ENCODE peak calls at places on chromosomes 3 and 15, in eight cellular contexts. D is CD4-positive, alpha-beta T cell; I is endothelial cell; M is psoas muscle; G is cardiac muscle cell; F is ovary; H is GM20000; T is foreskin fibroblast. L is an unnamed sample.

GRCh38 chr3:157494581-157495281 is 8.5 kb downstream of the VEPH1 start:
- DNase-seq in M (no peak), I (no peak), H (no peak), D (no peak), F (no peak), G (no peak), T (no peak), L (no peak)

GRCh38 chr15:99423186-99424130 is 142.3 kb upstream of the MEF2A start:
- DNase-seq in D (no peak), T (no peak), I (no peak), M (no peak), F (peak), H (no peak), G (no peak), L (no peak)

GRCh38 chr15:88954431-88955277 is 41.5 kb upstream of the MFGE8 start:
- DNase-seq in G (peak), D (no peak), F (no peak), H (no peak), T (no peak), M (peak), I (no peak), L (no peak)

GRCh38 chr15:98614681-98615080 is 33.7 kb upstream of the IGF1R start:
- DNase-seq in H (no peak), T (no peak), M (no peak), G (no peak), D (no peak), I (no peak), F (no peak), L (peak)

GRCh38 chr15:75811616-75812015 is 31.6 kb upstream of the UBE2Q2 start:
- DNase-seq in I (no peak), F (no peak), D (no peak), G (no peak), H (no peak), M (no peak), T (no peak), L (no peak)

GRCh38 chr3:51340989-51341636 is 44.0 kb upstream of the MANF start:
- DNase-seq in H (no peak), D (no peak), G (no peak), T (peak), I (no peak), F (no peak), M (no peak), L (no peak)

GRCh38 chr15:80558631-80559319 is 136.3 kb upstream of the ABHD17C start:
- DNase-seq in G (no peak), M (no peak), H (no peak), F (no peak), I (no peak), T (no peak), D (no peak), L (no peak)

GRCh38 chr3:149122716-149123578 is 6.5 kb upstream of the HPS3 start:
- DNase-seq in D (no peak), I (no peak), H (no peak), G (no peak), M (no peak), T (peak), F (no peak), L (no peak)

GRCh38 chr3:27721717-27722564 is at the start of gene EOMES:
- DNase-seq in D (peak), T (no peak), M (peak), H (peak), F (no peak), G (peak), I (peak), L (no peak)

GRCh38 chr3:18546632-18547031 is 121.5 kb upstream of the SATB1 start:
- DNase-seq in M (no peak), F (no peak), D (no peak), I (no peak), H (no peak), T (no peak), G (no peak), L (no peak)

GRCh38 chr15:25863067-25863967 is at the start of gene ATP10A:
- DNase-seq in H (no peak), I (peak), F (no peak), D (no peak), T (peak), M (peak), G (peak), L (no peak)

GRCh38 chr3:99967796-99968195 is 146.5 kb downstream of the FILIP1L start:
- DNase-seq in I (no peak), M (no peak), T (peak), D (no peak), G (no peak), H (no peak), F (no peak), L (no peak)

GRCh38 chr3:5430701-5431100 is 243.2 kb downstream of the EDEM1 start:
- DNase-seq in M (no peak), G (no peak), H (no peak), T (no peak), I (no peak), F (no peak), D (no peak), L (no peak)

GRCh38 chr3:108883373-108883772 is 60.8 kb downstream of the TRAT1 start:
- DNase-seq in G (no peak), T (no peak), F (no peak), D (no peak), M (no peak), I (no peak), H (no peak), L (no peak)

GRCh38 chr15:67828969-67829646 is 3.8 kb downstream of the SKOR1 start:
- DNase-seq in H (no peak), D (no peak), I (no peak), T (no peak), M (peak), F (no peak), G (no peak), L (no peak)

GRCh38 chr15:82933576-82933975 is 18.9 kb downstream of the HOMER2 start:
- DNase-seq in M (no peak), I (no peak), G (no peak), D (no peak), H (no peak), F (no peak), T (no peak), L (no peak)

GRCh38 chr15:78316211-78317077 is 17.0 kb upstream of the SKIC8 start:
- DNase-seq in D (no peak), F (no peak), H (no peak), I (no peak), M (peak), G (no peak), T (no peak), L (no peak)

GRCh38 chr15:78313383-78313782 is 14.0 kb upstream of the SKIC8 start:
- DNase-seq in F (no peak), I (no peak), T (no peak), G (no peak), D (no peak), H (no peak), M (no peak), L (no peak)

GRCh38 chr15:78317145-78317836 is 17.9 kb upstream of the SKIC8 start:
- DNase-seq in H (no peak), T (no peak), D (no peak), F (no peak), M (peak), G (peak), I (no peak), L (no peak)

GRCh38 chr15:78314181-78314581 is 14.8 kb upstream of the SKIC8 start:
- DNase-seq in M (no peak), G (no peak), T (no peak), H (no peak), D (no peak), F (no peak), I (no peak), L (no peak)

GRCh38 chr15:78315686-78316085 is 16.3 kb upstream of the SKIC8 start:
- DNase-seq in M (no peak), H (no peak), T (no peak), G (peak), F (no peak), I (peak), D (no peak), L (no peak)
- TF ChIP-seq CTCF in M (no peak), H (peak), T (peak), G (no peak), F (no peak), I (no peak), D (no peak), L (peak)

GRCh38 chr3:74631341-74631740 is 16.9 kb upstream of the CNTN3 start:
- DNase-seq in T (no peak), M (no peak), G (no peak), D (no peak), H (no peak), F (no peak), I (no peak), L (no peak)

GRCh38 chr3:74631771-74632170 is 17.3 kb upstream of the CNTN3 start:
- DNase-seq in G (no peak), I (no peak), D (no peak), H (no peak), T (no peak), M (no peak), F (no peak), L (no peak)

GRCh38 chr3:74633021-74633420 is 18.6 kb upstream of the CNTN3 start:
- DNase-seq in H (no peak), F (no peak), G (no peak), I (no peak), T (peak), D (no peak), M (no peak), L (no peak)

GRCh38 chr3:74630602-74631001 is 16.1 kb upstream of the CNTN3 start:
- DNase-seq in D (no peak), G (no peak), M (no peak), T (no peak), F (no peak), H (no peak), I (no peak), L (no peak)
- TF ChIP-seq CTCF in D (no peak), G (peak), M (no peak), T (peak), F (peak), H (no peak), I (peak), L (peak)

DNA sequence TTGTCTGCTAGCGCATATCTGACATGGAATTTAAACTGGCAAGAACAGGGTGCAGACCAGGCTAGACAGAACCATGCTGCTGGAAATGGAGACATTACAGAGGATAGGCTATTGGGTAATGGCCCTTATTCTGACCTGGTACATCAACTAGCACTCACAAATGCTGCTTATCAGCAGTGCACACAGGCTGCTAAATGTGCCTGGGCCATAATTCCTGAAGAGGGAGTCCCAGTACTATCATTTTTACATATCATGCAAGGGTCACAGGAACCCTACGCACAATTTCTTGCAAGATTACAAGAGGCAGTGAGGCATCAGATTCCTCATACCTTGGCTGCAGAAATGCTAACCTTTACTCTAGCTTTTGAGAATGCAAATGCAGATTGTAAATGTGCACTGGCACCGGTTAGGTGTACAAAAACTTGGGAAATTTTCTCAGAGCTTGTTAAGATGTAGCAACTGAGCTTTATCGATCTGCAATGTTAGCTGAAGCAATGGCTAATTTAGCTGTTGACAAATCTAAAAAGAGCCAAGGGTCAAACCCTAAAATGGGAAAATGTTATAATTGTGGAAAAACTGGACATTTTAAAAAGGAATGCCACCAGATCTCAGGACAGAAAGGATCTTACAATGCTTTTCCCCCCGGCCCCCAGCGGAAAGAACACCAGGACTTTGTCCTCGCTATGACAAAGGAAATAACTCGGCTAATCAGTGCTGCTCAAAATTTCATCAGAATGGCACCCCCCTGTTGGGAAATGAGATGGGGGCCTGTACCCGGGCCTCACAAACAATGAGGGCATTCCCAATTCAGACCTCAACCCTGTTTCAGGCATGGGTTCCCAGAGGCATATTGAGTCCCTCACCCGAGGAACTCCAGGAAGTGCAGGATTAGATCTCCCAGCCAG is 21.1 kb downstream of the CCRL2 start:
- DNase-seq in D (no peak), I (no peak), G (peak), M (no peak), F (no peak), T (no peak), H (no peak), L (no peak)
- TF ChIP-seq CTCF in D (no peak), I (no peak), G (no peak), M (no peak), F (no peak), T (no peak), H (no peak), L (no peak)

GRCh38 chr15:101251830-101252820 is at the start of gene CHSY1:
- DNase-seq in H (peak), F (peak), T (peak), I (peak), G (peak), M (peak), D (peak), L (peak)
- TF ChIP-seq CTCF in H (no peak), F (peak), T (no peak), I (no peak), G (peak), M (peak), D (no peak), L (no peak)

GRCh38 chr3:104911376-104911775 is 455.3 kb upstream of the ALCAM start:
- DNase-seq in M (no peak), G (no peak), T (no peak), H (no peak), F (no peak), I (no peak), D (no peak), L (no peak)

GRCh38 chr3:104909721-104910120 is 457.0 kb upstream of the ALCAM start:
- DNase-seq in T (no peak), I (no peak), D (no peak), M (no peak), H (no peak), G (no peak), F (no peak), L (no peak)

GRCh38 chr3:104907507-104907906 is 459.2 kb upstream of the ALCAM start:
- DNase-seq in M (no peak), I (no peak), T (peak), F (no peak), G (no peak), D (no peak), H (no peak), L (no peak)

GRCh38 chr3:104908761-104909160 is 457.9 kb upstream of the ALCAM start:
- DNase-seq in G (no peak), D (no peak), I (no peak), T (no peak), H (no peak), F (no peak), M (no peak), L (no peak)

GRCh38 chr3:104909188-104909587 is 457.5 kb upstream of the ALCAM start:
- DNase-seq in G (no peak), H (no peak), M (no peak), D (no peak), I (no peak), T (peak), F (no peak), L (no peak)
- TF ChIP-seq CTCF in G (no peak), H (no peak), M (no peak), D (no peak), I (no peak), T (no peak), F (no peak), L (no peak)

L was measured in type B pancreatic cell.